ENCODE peak calls at places on chromosomes 11 and 22, in eight cellular contexts. M, Z, D, N, C, T, J and L are unnamed samples.

GRCh38 chr22:48750826-48751440 is 1076.7 kb downstream of the BRD1 start:
- DNase-seq in M (no peak), Z (no peak), D (no peak), N (no peak), C (no peak), T (no peak), J (no peak), L (no peak)

GRCh38 chr11:62497132-62497915 is 49.3 kb downstream of the AHNAK start:
- DNase-seq in M (peak; percentile 55), Z (no peak), D (no peak), N (peak; percentile 68), C (no peak), T (peak; percentile 47), J (peak; percentile 52), L (no peak)

GRCh38 chr22:45600791-45601730 is 70.6 kb upstream of the ATXN10 start:
- DNase-seq in M (peak; percentile 30), Z (no peak), D (no peak), N (no peak), C (peak; percentile 42), T (no peak), J (no peak), L (no peak)

GRCh38 chr22:33051960-33052839 is 6.0 kb downstream of the SYN3 start:
- DNase-seq in M (peak; percentile 49), Z (no peak), D (no peak), N (no peak), C (no peak), T (no peak), J (no peak), L (no peak)

GRCh38 chr11:126090452-126090851 is 27.8 kb upstream of the CDON start:
- DNase-seq in M (no peak), Z (no peak), D (no peak), N (no peak), C (no peak), T (no peak), J (no peak), L (no peak)

GRCh38 chr22:29328055-29328454 is 12.6 kb upstream of the RASL10A start:
- DNase-seq in M (peak; percentile 1), Z (no peak), D (no peak), N (no peak), C (no peak), T (no peak), J (no peak), L (no peak)

GRCh38 chr11:78351979-78352731 is 65.5 kb downstream of the GAB2 start:
- DNase-seq in M (peak; percentile 7), Z (no peak), D (no peak), N (no peak), C (no peak), T (no peak), J (no peak), L (no peak)

GRCh38 chr11:86390499-86390898 is 15.8 kb downstream of the CCDC81 start:
- DNase-seq in M (no peak), Z (no peak), D (no peak), N (no peak), C (no peak), T (no peak), J (no peak), L (no peak)

GRCh38 chr11:112345708-112346107 is 85.0 kb upstream of the PLET1 start:
- DNase-seq in M (no peak), Z (no peak), D (no peak), N (no peak), C (no peak), T (no peak), J (no peak), L (no peak)

GRCh38 chr11:115266066-115266465 is 238.1 kb downstream of the CADM1 start:
- DNase-seq in M (no peak), Z (no peak), D (no peak), N (peak; percentile 1), C (no peak), T (no peak), J (no peak), L (no peak)

GRCh38 chr22:47115921-47116320 is 353.5 kb downstream of the TBC1D22A start:
- DNase-seq in M (no peak), Z (no peak), D (no peak), N (no peak), C (no peak), T (no peak), J (no peak), L (no peak)

GRCh38 chr11:59174664-59175033 is 2.7 kb downstream of the DTX4 start:
- DNase-seq in M (peak; percentile 63), Z (no peak), D (no peak), N (no peak), C (no peak), T (no peak), J (no peak), L (peak; percentile 18)

GRCh38 chr22:27217154-27217553 is 559.8 kb downstream of the MIAT start:
- DNase-seq in M (no peak), Z (no peak), D (no peak), N (no peak), C (no peak), T (no peak), J (no peak), L (no peak)

GRCh38 chr11:620201-620600 is 4.5 kb upstream of the IRF7 start:
- DNase-seq in M (no peak), Z (no peak), D (no peak), N (no peak), C (no peak), T (no peak), J (no peak), L (no peak)

GRCh38 chr11:118056806-118057205 is 20.1 kb upstream of the TMPRSS4 start:
- DNase-seq in M (no peak), Z (no peak), D (no peak), N (no peak), C (no peak), T (no peak), J (no peak), L (no peak)

GRCh38 chr22:36612458-36612857 is 83.5 kb upstream of the EIF3D start:
- DNase-seq in M (peak; percentile 77), Z (no peak), D (no peak), N (peak; percentile 61), C (peak; percentile 11), T (no peak), J (no peak), L (no peak)